ENCODE peak calls at places on chromosome X, in four cellular contexts. One of them, this sample, is unnamed.

GRCh38 chrX:14006489-14006888 is 23.2 kb downstream of the GEMIN8 start:
- DNase-seq in HepG2: no peak
- DNase-seq in K562: no peak
- DNase-seq in WTC11: no peak
- DNase-seq in this sample: no peak

GRCh38 chrX:122856205-122856604 is 327.9 kb upstream of the GRIA3 start:
- DNase-seq in HepG2: no peak
- DNase-seq in WTC11: no peak
- DNase-seq in K562: no peak
- DNase-seq in this sample: no peak

GRCh38 chrX:126552313-126553022 is at the start of gene DCAF12L1:
- DNase-seq in HepG2: no peak
- DNase-seq in K562: no peak
- DNase-seq in WTC11: peak; percentile 43
- DNase-seq in this sample: no peak

GRCh38 chrX:40166582-40166981 is 68.8 kb upstream of the BCOR start:
- DNase-seq in K562: no peak
- DNase-seq in HepG2: no peak
- DNase-seq in WTC11: no peak
- DNase-seq in this sample: no peak

GRCh38 chrX:38474543-38474942 is 86.8 kb upstream of the TSPAN7 start:
- DNase-seq in K562: no peak
- DNase-seq in WTC11: peak; percentile 25
- DNase-seq in HepG2: no peak
- DNase-seq in this sample: no peak

GRCh38 chrX:129462707-129463106 is 60.6 kb downstream of the SMARCA1 start:
- DNase-seq in K562: no peak
- DNase-seq in HepG2: no peak
- DNase-seq in WTC11: no peak
- DNase-seq in this sample: no peak

GRCh38 chrX:8192276-8192675 is 21.2 kb upstream of the VCX2 start:
- DNase-seq in K562: no peak
- DNase-seq in WTC11: no peak
- DNase-seq in HepG2: no peak
- DNase-seq in this sample: no peak

GRCh38 chrX:135596495-135596894 is 76.0 kb downstream of the INTS6L start:
- DNase-seq in HepG2: peak; percentile 2
- DNase-seq in WTC11: peak; percentile 64
- DNase-seq in K562: peak; percentile 55
- DNase-seq in this sample: peak; percentile 75

GRCh38 chrX:21806691-21807090 is 32.7 kb upstream of the MBTPS2 start:
- DNase-seq in K562: no peak
- DNase-seq in HepG2: no peak
- DNase-seq in WTC11: no peak
- DNase-seq in this sample: no peak

GRCh38 chrX:130694983-130695382 is 208.0 kb downstream of the ENOX2 start:
- DNase-seq in HepG2: no peak
- DNase-seq in WTC11: no peak
- DNase-seq in K562: peak; percentile 41
- DNase-seq in this sample: no peak

GRCh38 chrX:123878177-123878576 is 18.3 kb downstream of the XIAP start:
- DNase-seq in K562: no peak
- DNase-seq in HepG2: no peak
- DNase-seq in WTC11: no peak
- DNase-seq in this sample: no peak

GRCh38 chrX:55008571-55009358 is 8.6 kb downstream of the APEX2 start:
- DNase-seq in K562: no peak
- DNase-seq in WTC11: no peak
- DNase-seq in HepG2: no peak
- DNase-seq in this sample: no peak

GRCh38 chrX:24668111-24668510 is 21.0 kb upstream of the PCYT1B start:
- DNase-seq in K562: no peak
- DNase-seq in HepG2: no peak
- DNase-seq in WTC11: no peak
- DNase-seq in this sample: no peak

GRCh38 chrX:43840265-43840664 is 42.0 kb downstream of the MAOB start:
- DNase-seq in WTC11: no peak
- DNase-seq in HepG2: no peak
- DNase-seq in K562: no peak
- DNase-seq in this sample: no peak

GRCh38 chrX:21383546-21383945 is 9.3 kb downstream of the CNKSR2 start:
- DNase-seq in WTC11: no peak
- DNase-seq in K562: no peak
- DNase-seq in HepG2: no peak
- DNase-seq in this sample: no peak

GRCh38 chrX:111652719-111653118 is 28.3 kb upstream of the ALG13 start:
- DNase-seq in HepG2: no peak
- DNase-seq in K562: no peak
- DNase-seq in WTC11: no peak
- DNase-seq in this sample: peak; percentile 21

GRCh38 chrX:15336023-15336413 is 695 bp upstream of the PIGA start:
- DNase-seq in HepG2: no peak
- DNase-seq in WTC11: peak; percentile 11
- DNase-seq in K562: peak; percentile 6
- DNase-seq in this sample: no peak

GRCh38 chrX:7614616-7615015 is 228.4 kb upstream of the VCX start:
- DNase-seq in HepG2: no peak
- DNase-seq in K562: no peak
- DNase-seq in WTC11: no peak
- DNase-seq in this sample: no peak

GRCh38 chrX:31251336-31251735 is 179.5 kb upstream of the FTHL17 start:
- DNase-seq in HepG2: no peak
- DNase-seq in K562: no peak
- DNase-seq in WTC11: no peak
- DNase-seq in this sample: no peak

GRCh38 chrX:44462851-44463250 is 79.8 kb downstream of the FUNDC1 start:
- DNase-seq in HepG2: no peak
- DNase-seq in K562: no peak
- DNase-seq in WTC11: no peak
- DNase-seq in this sample: no peak

GRCh38 chrX:24956828-24957227 is 58.9 kb downstream of the ARX start:
- DNase-seq in K562: no peak
- DNase-seq in HepG2: no peak
- DNase-seq in WTC11: no peak
- DNase-seq in this sample: no peak

GRCh38 chrX:122134291-122134690 is 1049.8 kb upstream of the GRIA3 start:
- DNase-seq in K562: no peak
- DNase-seq in HepG2: no peak
- DNase-seq in WTC11: no peak
- DNase-seq in this sample: no peak

GRCh38 chrX:129980540-129981206 is 1.8 kb upstream of the BCORL1 start:
- DNase-seq in K562: no peak
- DNase-seq in WTC11: peak; percentile 57
- DNase-seq in HepG2: peak; percentile 25
- DNase-seq in this sample: no peak

GRCh38 chrX:44580466-44580865 is 37.8 kb upstream of the FUNDC1 start:
- DNase-seq in K562: no peak
- DNase-seq in HepG2: no peak
- DNase-seq in WTC11: no peak
- DNase-seq in this sample: no peak

GRCh38 chrX:5051831-5052491 is 1176.7 kb downstream of the NLGN4X start:
- DNase-seq in WTC11: no peak
- DNase-seq in K562: no peak
- DNase-seq in HepG2: no peak
- DNase-seq in this sample: no peak

GRCh38 chrX:44092778-44093177 is 119.6 kb upstream of the NDP start:
- DNase-seq in K562: no peak
- DNase-seq in WTC11: no peak
- DNase-seq in HepG2: peak; percentile 15
- DNase-seq in this sample: no peak

GRCh38 chrX:136304493-136304892 is 3.7 kb downstream of the ADGRG4 start:
- DNase-seq in WTC11: no peak
- DNase-seq in HepG2: no peak
- DNase-seq in K562: peak; percentile 5
- DNase-seq in this sample: no peak

GRCh38 chrX:119984652-119985051 is 41.1 kb upstream of the NKAP start:
- DNase-seq in HepG2: no peak
- DNase-seq in WTC11: no peak
- DNase-seq in K562: no peak
- DNase-seq in this sample: no peak

GRCh38 chrX:48509245-48509590 is 426 bp downstream of the PORCN start:
- DNase-seq in K562: no peak
- DNase-seq in HepG2: no peak
- DNase-seq in WTC11: no peak
- DNase-seq in this sample: no peak

GRCh38 chrX:28178206-28178605 is 197.0 kb upstream of the DCAF8L1 start:
- DNase-seq in HepG2: no peak
- DNase-seq in K562: no peak
- DNase-seq in WTC11: no peak
- DNase-seq in this sample: no peak

GRCh38 chrX:103488332-103488731 is 31.0 kb downstream of the RAB40A start:
- DNase-seq in HepG2: no peak
- DNase-seq in K562: peak; percentile 19
- DNase-seq in WTC11: no peak
- DNase-seq in this sample: peak; percentile 71

DNA sequence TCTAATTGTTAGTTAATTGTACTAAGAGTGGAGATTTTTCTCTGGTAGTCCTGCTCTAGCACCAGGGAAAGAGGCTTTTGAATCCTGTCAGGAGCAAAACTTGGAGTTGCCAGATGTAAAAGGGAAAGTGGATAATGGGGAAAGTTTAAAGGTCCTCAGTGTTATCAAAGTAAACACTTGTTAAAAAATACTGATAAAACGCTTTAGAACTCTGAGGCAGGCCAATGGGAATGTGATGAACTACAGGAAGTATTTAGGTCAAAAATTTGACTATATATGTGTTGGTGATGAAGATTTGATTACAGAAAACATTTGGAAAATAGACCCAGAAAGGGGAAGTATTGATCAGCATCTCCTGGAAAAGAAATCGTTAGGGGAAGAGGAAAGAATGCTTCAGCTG is 32.8 kb downstream of the SERPINA7 start:
- DNase-seq in HepG2: peak; percentile 58
- DNase-seq in WTC11: no peak
- DNase-seq in K562: no peak
- DNase-seq in this sample: no peak
- TF ChIP-seq ELF4 in HepG2: no peak
- TF ChIP-seq ELF4 in WTC11: no peak
- TF ChIP-seq ELF4 in K562: no peak
- TF ChIP-seq ELF4 in this sample: no peak

GRCh38 chrX:150212672-150213480 is 150.2 kb upstream of the MAMLD1 start:
- DNase-seq in WTC11: no peak
- DNase-seq in HepG2: no peak
- DNase-seq in K562: no peak
- DNase-seq in this sample: no peak
- TF ChIP-seq ELF4 in WTC11: no peak
- TF ChIP-seq ELF4 in HepG2: no peak
- TF ChIP-seq ELF4 in K562: no peak
- TF ChIP-seq ELF4 in this sample: no peak

GRCh38 chrX:16427668-16428067 is 222.3 kb upstream of the S100G start:
- DNase-seq in K562: no peak
- DNase-seq in HepG2: no peak
- DNase-seq in WTC11: no peak
- DNase-seq in this sample: no peak
- TF ChIP-seq ELF4 in K562: no peak
- TF ChIP-seq ELF4 in HepG2: no peak
- TF ChIP-seq ELF4 in WTC11: no peak
- TF ChIP-seq ELF4 in this sample: no peak

GRCh38 chrX:1181131-1181530 is 31.3 kb downstream of the CRLF2 start:
- DNase-seq in WTC11: no peak
- DNase-seq in HepG2: no peak
- DNase-seq in K562: no peak
- DNase-seq in this sample: no peak
- TF ChIP-seq ELF4 in WTC11: no peak
- TF ChIP-seq ELF4 in HepG2: no peak
- TF ChIP-seq ELF4 in K562: no peak
- TF ChIP-seq ELF4 in this sample: no peak

GRCh38 chrX:131895002-131895401 is 128.1 kb upstream of the STK26 start:
- DNase-seq in K562: no peak
- DNase-seq in WTC11: no peak
- DNase-seq in HepG2: no peak
- DNase-seq in this sample: no peak
- TF ChIP-seq ELF4 in K562: no peak
- TF ChIP-seq ELF4 in WTC11: no peak
- TF ChIP-seq ELF4 in HepG2: no peak
- TF ChIP-seq ELF4 in this sample: no peak

DNA sequence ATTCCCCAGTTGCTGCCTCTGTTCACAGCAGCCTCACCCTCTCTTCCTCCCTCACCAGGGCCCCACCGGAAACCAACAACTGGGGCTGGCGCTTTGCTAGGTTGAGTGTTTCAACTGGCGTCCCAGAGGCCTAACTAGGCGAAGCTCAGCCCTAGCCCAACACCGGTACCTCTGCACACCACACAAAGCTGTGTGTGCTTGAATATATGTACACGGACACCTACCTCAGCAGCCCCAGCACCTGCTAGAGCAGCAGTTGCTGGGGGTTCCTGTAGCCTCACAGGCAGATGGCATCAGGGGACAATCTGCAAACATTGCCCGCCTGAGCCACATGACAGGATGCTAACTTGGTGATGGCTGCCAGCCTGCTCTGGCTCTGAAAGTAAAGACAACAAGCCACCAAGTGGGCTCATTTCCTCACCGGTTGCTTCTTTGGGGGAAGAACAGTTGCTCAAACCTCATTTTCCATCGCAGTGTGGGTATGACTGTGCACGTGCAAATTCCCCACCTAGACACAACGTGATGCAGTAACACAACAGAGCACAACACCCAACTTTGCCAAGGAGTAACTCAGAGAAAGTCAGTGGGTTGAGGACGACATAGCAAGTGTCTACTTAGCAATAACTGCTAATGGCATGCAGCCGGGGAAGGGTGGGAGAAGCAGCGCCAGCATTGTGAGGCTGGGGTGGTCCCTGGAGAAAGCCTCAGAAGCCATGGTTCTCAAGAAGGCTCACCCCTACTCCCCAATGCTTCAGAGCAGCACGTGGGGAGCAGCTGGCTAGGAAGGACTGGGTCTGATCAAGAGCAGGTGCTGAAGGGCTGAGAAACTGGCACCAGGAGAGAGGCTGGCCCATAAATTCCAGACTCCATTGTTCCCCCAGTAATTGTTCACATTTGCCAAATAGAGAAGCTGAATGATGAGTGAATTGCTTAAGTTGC is 139.5 kb downstream of the SH3KBP1 start:
- DNase-seq in HepG2: no peak
- DNase-seq in WTC11: no peak
- DNase-seq in K562: no peak
- DNase-seq in this sample: no peak
- TF ChIP-seq ELF4 in HepG2: no peak
- TF ChIP-seq ELF4 in WTC11: no peak
- TF ChIP-seq ELF4 in K562: no peak
- TF ChIP-seq ELF4 in this sample: no peak

GRCh38 chrX:153609917-153610833 is 11.2 kb upstream of the CCNQ start:
- DNase-seq in K562: peak; percentile 74
- DNase-seq in WTC11: peak; percentile 87
- DNase-seq in HepG2: peak; percentile 62
- DNase-seq in this sample: peak; percentile 88
- TF ChIP-seq ELF4 in K562: no peak
- TF ChIP-seq ELF4 in WTC11: no peak
- TF ChIP-seq ELF4 in HepG2: no peak
- TF ChIP-seq ELF4 in this sample: no peak

GRCh38 chrX:79530310-79531108 is 163.4 kb upstream of the ITM2A start:
- DNase-seq in K562: no peak
- DNase-seq in WTC11: no peak
- DNase-seq in HepG2: no peak
- DNase-seq in this sample: no peak
- TF ChIP-seq ELF4 in K562: no peak
- TF ChIP-seq ELF4 in WTC11: no peak
- TF ChIP-seq ELF4 in HepG2: no peak
- TF ChIP-seq ELF4 in this sample: no peak

GRCh38 chrX:53476371-53476770 is 42.2 kb upstream of the HSD17B10 start:
- DNase-seq in HepG2: no peak
- DNase-seq in K562: no peak
- DNase-seq in WTC11: no peak
- DNase-seq in this sample: no peak
- TF ChIP-seq ELF4 in HepG2: no peak
- TF ChIP-seq ELF4 in K562: no peak
- TF ChIP-seq ELF4 in WTC11: no peak
- TF ChIP-seq ELF4 in this sample: no peak

This sample was measured in HEK293T.